ENCODE peak calls at places on chromosomes 12 and 14, in four cellular contexts. A, P, U and O are unnamed samples.

GRCh38 chr14:75294649-75295033 is 16.0 kb downstream of the FOS start:
- DNase-seq in A (no peak), P (peak; percentile 48), U (peak; percentile 77), O (no peak)

GRCh38 chr14:95611293-95611880 is 74.8 kb upstream of the TCL1B start:
- DNase-seq in P (no peak), U (no peak), A (no peak), O (no peak)

GRCh38 chr14:95311752-95312151 is 8.0 kb downstream of the CLMN start:
- DNase-seq in P (no peak), U (peak; percentile 31), A (no peak), O (no peak)

GRCh38 chr12:122909442-122910288 is 13.7 kb upstream of the VPS37B start:
- DNase-seq in P (peak; percentile 69), U (no peak), A (no peak), O (no peak)

GRCh38 chr12:122918827-122919226 is 22.9 kb upstream of the VPS37B start:
- DNase-seq in U (no peak), A (peak; percentile 69), P (no peak), O (no peak)

GRCh38 chr12:127411141-127411915 is 855.6 kb upstream of the TMEM132C start:
- DNase-seq in A (no peak), P (no peak), U (no peak), O (no peak)

GRCh38 chr12:132263451-132264065 is 65.8 kb downstream of the GALNT9 start:
- DNase-seq in A (no peak), U (no peak), P (no peak), O (no peak)

GRCh38 chr14:49702725-49703124 is 9.8 kb downstream of the KLHDC1 start:
- DNase-seq in P (no peak), A (no peak), U (no peak), O (no peak)

GRCh38 chr14:75636100-75636692 is 24.5 kb downstream of the ERG28 start:
- DNase-seq in P (peak; percentile 30), U (peak; percentile 38), A (peak; percentile 32), O (no peak)

GRCh38 chr12:79776111-79776510 is 85.3 kb upstream of the PAWR start:
- DNase-seq in A (peak; percentile 68), U (no peak), P (no peak), O (no peak)

GRCh38 chr14:104267895-104268294 is 129.5 kb downstream of the KIF26A start:
- DNase-seq in U (peak; percentile 21), P (peak; percentile 27), A (no peak), O (no peak)

GRCh38 chr12:91989143-91989542 is 156.5 kb downstream of the BTG1 start:
- DNase-seq in P (no peak), U (no peak), A (no peak), O (no peak)

GRCh38 chr14:54446201-54446693 is 5.1 kb upstream of the CNIH1 start:
- DNase-seq in P (no peak), A (no peak), U (no peak), O (no peak)

GRCh38 chr12:6925239-6925542 is 2.6 kb upstream of the ATN1 start:
- DNase-seq in U (peak; percentile 62), A (no peak), P (no peak), O (no peak)

GRCh38 chr14:22981090-22982012 is 1.0 kb downstream of the AJUBA start:
- DNase-seq in A (no peak), U (peak; percentile 62), P (peak; percentile 47), O (no peak)

GRCh38 chr14:69615471-69616407 is 4.3 kb downstream of the SUSD6 start:
- DNase-seq in P (no peak), U (no peak), A (peak; percentile 84), O (no peak)

GRCh38 chr14:43872752-43873655 is 634.1 kb downstream of the FSCB start:
- DNase-seq in P (peak; percentile 40), A (no peak), U (peak; percentile 95), O (no peak)

GRCh38 chr12:99043319-99043914 is 398.3 kb downstream of the APAF1 start:
- DNase-seq in P (peak; percentile 71), A (peak; percentile 64), U (peak; percentile 74), O (peak; percentile 71)

GRCh38 chr14:68627050-68627867 is 165.6 kb downstream of the ZFP36L1 start:
- DNase-seq in P (no peak), A (no peak), U (peak; percentile 39), O (no peak)

GRCh38 chr14:63642229-63642611 is 549 bp upstream of the WDR89 start:
- DNase-seq in A (peak; percentile 96), U (peak; percentile 98), P (peak; percentile 84), O (peak; percentile 92)

GRCh38 chr14:63647696-63648410 is 6.2 kb upstream of the WDR89 start:
- DNase-seq in U (peak; percentile 47), P (no peak), A (peak; percentile 23), O (no peak)

GRCh38 chr14:63641473-63642228 is at the start of gene WDR89:
- DNase-seq in A (peak; percentile 100), P (peak; percentile 99), U (peak; percentile 100), O (peak; percentile 99)

GRCh38 chr14:63642656-63643382 is 1.1 kb upstream of the WDR89 start:
- DNase-seq in P (no peak), U (no peak), A (no peak), O (no peak)

GRCh38 chr14:63644741-63645140 is 3.1 kb upstream of the WDR89 start:
- DNase-seq in P (no peak), U (no peak), A (no peak), O (no peak)
- H2BK120ac ChIP-seq in P (no peak overlapping the region), U (no peak overlapping the region), A (no peak overlapping the region), O (no peak overlapping the region)

DNA sequence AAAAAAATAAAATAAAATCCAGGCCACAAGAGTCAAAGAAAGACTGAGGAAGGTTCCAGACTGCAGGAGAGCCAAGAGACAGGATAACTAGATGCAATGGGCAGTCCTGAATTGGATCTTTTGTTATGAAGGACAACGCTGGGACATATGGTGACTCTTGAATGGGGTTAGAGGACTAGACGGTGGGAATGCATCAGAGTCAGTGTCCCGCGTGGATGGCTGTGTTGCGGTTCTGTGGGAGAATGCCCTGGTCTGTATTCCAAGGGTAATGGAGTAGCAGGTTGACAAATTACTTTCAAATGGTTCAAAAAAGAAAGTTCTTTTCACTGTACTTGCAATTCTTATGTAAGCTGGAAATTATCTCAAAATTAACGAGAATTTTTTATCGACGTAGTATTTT is 20.1 kb downstream of the SSH1 start:
- DNase-seq in P (no peak), A (no peak), U (no peak), O (no peak)
- H3K4me1 ChIP-seq in P (peaks cover 7% of the 10 kb centered on the region), A (peaks cover 55% of the 10 kb centered on the region), U (peaks cover 2% of the 10 kb centered on the region), O (peaks cover 28% of the 10 kb centered on the region)

DNA sequence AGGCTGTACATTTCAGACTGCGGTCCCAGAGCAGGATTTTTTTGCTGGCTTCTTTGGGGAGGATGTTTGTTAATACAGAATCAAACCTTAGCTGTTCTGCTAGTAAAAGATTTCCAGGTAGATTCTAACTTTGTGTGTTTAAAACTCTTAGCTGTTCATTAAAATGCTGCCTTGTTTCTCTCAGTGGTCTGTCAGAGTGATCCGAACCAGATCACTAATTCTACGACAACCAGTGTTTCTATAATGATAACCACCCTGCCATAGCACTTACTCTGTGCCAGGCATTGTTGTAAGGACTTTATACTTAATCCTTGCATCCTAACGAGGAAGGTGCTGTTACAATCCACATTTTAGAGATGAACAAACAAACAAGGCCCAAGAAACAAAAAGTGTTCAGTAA is 217.3 kb downstream of the CHST11 start:
- DNase-seq in U (no peak), P (no peak), A (no peak), O (no peak)
- H2BK120ac ChIP-seq in U (no peak overlapping the region), P (no peak overlapping the region), A (no peak overlapping the region), O (no peak overlapping the region)

GRCh38 chr14:31106768-31107167 is 80.6 kb upstream of the STRN3 start:
- DNase-seq in A (peak; percentile 56), P (no peak), U (no peak), O (no peak)

GRCh38 chr14:31110872-31111271 is 84.7 kb upstream of the STRN3 start:
- DNase-seq in A (no peak), U (no peak), P (no peak), O (no peak)

GRCh38 chr14:31113794-31114193 is 87.6 kb upstream of the STRN3 start:
- DNase-seq in U (no peak), P (no peak), A (no peak), O (no peak)

DNA sequence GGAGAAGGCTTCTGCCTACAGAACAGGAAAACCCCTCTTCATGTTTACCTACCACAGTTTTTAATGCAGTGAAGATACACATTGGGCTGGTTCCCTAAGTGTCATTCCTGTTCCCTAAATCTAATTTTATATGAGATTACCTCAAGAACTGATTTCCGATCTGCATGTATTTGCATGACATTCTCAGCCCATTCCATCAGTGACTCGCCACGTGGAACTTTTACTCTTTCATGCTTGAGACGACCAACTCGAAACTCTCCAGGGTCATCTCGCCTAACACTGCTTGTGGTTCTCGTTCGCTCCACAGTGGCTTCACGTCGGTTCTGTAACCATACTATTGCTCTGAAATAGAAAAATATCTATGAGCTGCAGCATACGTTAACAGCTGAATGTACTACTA is 83.1 kb upstream of the STRN3 start:
- DNase-seq in A (no peak), U (peak; percentile 10), P (no peak), O (no peak)
- H3K4me1 ChIP-seq in A (no peaks in the 10 kb centered on the region), U (no peaks in the 10 kb centered on the region), P (no peaks in the 10 kb centered on the region), O (no peaks in the 10 kb centered on the region)